ENCODE peak calls at places on chromosomes 5 and 9, in four cellular contexts. P is CD4-positive, CD25-positive, alpha-beta regulatory T cell; G is activated T-cell treated with anti-CD3 and anti-CD28 coated beads for 1 hour; O is substantia nigra. L is an unnamed sample.
A peak's percentile ranks its signal among the peaks of the same experiment; 100 is the strongest.

GRCh38 chr9:18382243-18382642 is 91.7 kb upstream of the ADAMTSL1 start:
- DNase-seq in O (no peak), P (no peak), G (no peak), L (no peak)

GRCh38 chr5:106314221-106314824 is 1356.4 kb downstream of the EFNA5 start:
- DNase-seq in G (no peak), P (no peak), O (no peak), L (no peak)

GRCh38 chr9:116152941-116153764 is 438 bp upstream of the PAPPA start:
- DNase-seq in O (no peak), P (no peak), G (no peak), L (no peak)

GRCh38 chr5:176436641-176437040 is 11.5 kb upstream of the FAF2 start:
- DNase-seq in P (peak; percentile 20), G (no peak), O (no peak), L (no peak)

GRCh38 chr5:149358294-149358651 is 427 bp downstream of the PCYOX1L start:
- DNase-seq in P (peak; percentile 46), O (peak; percentile 61), G (no peak), L (no peak)

GRCh38 chr9:135670721-135671590 is 7.8 kb downstream of the LCN9 start:
- DNase-seq in G (no peak), P (no peak), O (no peak), L (no peak)

GRCh38 chr5:147382776-147383175 is 127.1 kb downstream of the DPYSL3 start:
- DNase-seq in G (no peak), O (no peak), P (no peak), L (no peak)

GRCh38 chr5:76367623-76368366 is 35.3 kb upstream of the IQGAP2 start:
- DNase-seq in P (peak; percentile 34), O (no peak), G (no peak), L (no peak)

GRCh38 chr5:96669919-96670318 is 7.7 kb downstream of the CAST start:
- DNase-seq in P (no peak), G (no peak), O (no peak), L (no peak)

GRCh38 chr5:53002491-53002890 is 13.3 kb downstream of the ITGA2 start:
- DNase-seq in G (no peak), O (no peak), P (no peak), L (no peak)

GRCh38 chr5:16945163-16945562 is 9.1 kb upstream of the MYO10 start:
- DNase-seq in P (no peak), O (no peak), G (no peak), L (no peak)

GRCh38 chr5:162372265-162372664 is 304.7 kb downstream of the GABRG2 start:
- DNase-seq in P (no peak), G (no peak), O (no peak), L (no peak)

GRCh38 chr5:33305530-33305929 is 135.2 kb upstream of the TARS1 start:
- DNase-seq in O (no peak), P (no peak), G (no peak), L (no peak)

GRCh38 chr5:80653497-80653896 is 955 bp upstream of the MSH3 start:
- DNase-seq in G (no peak), O (no peak), P (no peak), L (no peak)

GRCh38 chr5:139078345-139078744 is 119.8 kb downstream of the SIL1 start:
- DNase-seq in P (no peak), O (no peak), G (no peak), L (no peak)

GRCh38 chr9:32991895-32992595 is 9.4 kb downstream of the APTX start:
- DNase-seq in G (no peak), P (no peak), O (no peak), L (no peak)

GRCh38 chr9:14025741-14026140 is 288.2 kb downstream of the NFIB start:
- DNase-seq in P (no peak), O (no peak), G (no peak), L (no peak)

GRCh38 chr5:168647083-168647482 is 67.9 kb upstream of the PANK3 start:
- DNase-seq in P (no peak), O (no peak), G (no peak), L (no peak)

GRCh38 chr5:138276402-138277054 is 2.1 kb upstream of the GFRA3 start:
- DNase-seq in P (no peak), O (no peak), G (no peak), L (peak; percentile 66)

GRCh38 chr9:70609542-70610286 is 195.3 kb upstream of the KLF9 start:
- DNase-seq in O (no peak), G (no peak), P (no peak), L (no peak)

GRCh38 chr9:20253635-20254034 is 368.7 kb downstream of the MLLT3 start:
- DNase-seq in O (no peak), P (no peak), G (no peak), L (no peak)

GRCh38 chr5:97281257-97281656 is 98.2 kb upstream of the RIOK2 start:
- DNase-seq in P (no peak), O (no peak), G (no peak), L (no peak)

GRCh38 chr5:97425511-97425910 is 242.5 kb upstream of the RIOK2 start:
- DNase-seq in O (peak; percentile 2), P (peak; percentile 20), G (no peak), L (no peak)

GRCh38 chr5:135890867-135891266 is 4.8 kb downstream of the IL9 start:
- DNase-seq in P (peak; percentile 8), O (no peak), G (no peak), L (no peak)

GRCh38 chr5:113043491-113043931 is 66.9 kb downstream of the DCP2 start:
- DNase-seq in P (no peak), G (peak; percentile 6), O (peak; percentile 22), L (no peak)

GRCh38 chr5:79666758-79667157 is 22.9 kb upstream of the CMYA5 start:
- DNase-seq in P (no peak), O (no peak), G (no peak), L (no peak)

GRCh38 chr9:2158729-2159128 is 143.6 kb downstream of the SMARCA2 start:
- DNase-seq in O (no peak), G (no peak), P (no peak), L (no peak)

GRCh38 chr9:114370251-114370984 is 17.4 kb downstream of the AKNA start:
- DNase-seq in O (peak; percentile 29), P (no peak), G (no peak), L (no peak)

GRCh38 chr5:169018980-169019379 is 282.0 kb downstream of the SLIT3 start:
- DNase-seq in P (no peak), G (no peak), O (no peak), L (no peak)

GRCh38 chr9:133727876-133728441 is 10.2 kb downstream of the SARDH start:
- DNase-seq in G (no peak), O (no peak), P (no peak), L (no peak)

GRCh38 chr9:115002371-115003120 is 72.2 kb upstream of the TNFSF8 start:
- DNase-seq in P (no peak), O (no peak), G (no peak), L (no peak)

GRCh38 chr5:81233080-81233634 is at the start of gene CKMT2:
- DNase-seq in P (no peak), G (no peak), O (peak; percentile 50), L (no peak)

L was measured in NCI-H1930.